ENCODE peak calls at places on chromosomes 11 and 22, in six cellular contexts. O, A, S, G, Y and E are unnamed samples.

GRCh38 chr11:13327421-13327820 is 49.8 kb downstream of the BMAL1 start:
- DNase-seq in S (no peak), Y (peak), G (no peak), O (no peak), A (no peak), E (no peak)

GRCh38 chr11:113615773-113616172 is 90.3 kb downstream of the TMPRSS5 start:
- DNase-seq in G (no peak), O (no peak), S (no peak), Y (no peak), A (no peak), E (no peak)

GRCh38 chr11:66637557-66638176 is 836 bp upstream of the RBM4 start:
- DNase-seq in O (no peak), G (no peak), A (no peak), Y (no peak), S (no peak), E (no peak)

GRCh38 chr11:35583126-35583525 is 35.1 kb upstream of the FJX1 start:
- DNase-seq in S (no peak), A (peak), G (no peak), Y (no peak), O (no peak), E (no peak)

GRCh38 chr11:33478111-33478573 is 221.0 kb downstream of the HIPK3 start:
- DNase-seq in Y (peak), O (no peak), S (peak), G (no peak), A (no peak), E (peak)

GRCh38 chr22:49768077-49768476 is 59.6 kb downstream of the BRD1 start:
- DNase-seq in G (no peak), Y (no peak), S (no peak), O (no peak), A (no peak), E (peak)

GRCh38 chr11:114846040-114846791 is 167.9 kb downstream of the NXPE2 start:
- DNase-seq in O (peak), Y (no peak), S (no peak), G (peak), A (peak), E (no peak)

GRCh38 chr11:78735711-78736110 is 161.0 kb upstream of the NARS2 start:
- DNase-seq in S (no peak), O (no peak), G (no peak), Y (no peak), A (no peak), E (no peak)

GRCh38 chr11:120180571-120181445 is 30.0 kb upstream of the OAF start:
- DNase-seq in A (peak), S (peak), G (no peak), Y (no peak), O (no peak), E (peak)

GRCh38 chr22:19352217-19352616 is 60.7 kb upstream of the CLTCL1 start:
- DNase-seq in Y (no peak), S (no peak), A (no peak), G (no peak), O (no peak), E (peak)

GRCh38 chr11:128026596-128026995 is 560.8 kb downstream of the ETS1 start:
- DNase-seq in Y (no peak), S (no peak), G (no peak), A (peak), O (no peak), E (peak)

GRCh38 chr11:19957301-19957985 is 202.8 kb downstream of the DBX1 start:
- DNase-seq in Y (no peak), O (no peak), A (no peak), S (no peak), G (no peak), E (no peak)

GRCh38 chr11:73463359-73463758 is 87.2 kb downstream of the RELT start:
- DNase-seq in O (no peak), G (no peak), S (no peak), Y (no peak), A (peak), E (no peak)

GRCh38 chr11:5362017-5362625 is 10.8 kb downstream of the OR51B6 start:
- DNase-seq in G (no peak), Y (no peak), O (no peak), S (no peak), A (no peak), E (no peak)

GRCh38 chr11:124656759-124657627 is 16.5 kb downstream of the SIAE start:
- DNase-seq in Y (peak), O (no peak), A (peak), G (no peak), S (no peak), E (no peak)

GRCh38 chr11:2824851-2825250 is 60.7 kb downstream of the CDKN1C start:
- DNase-seq in S (peak), O (peak), G (no peak), Y (no peak), A (no peak), E (no peak)

GRCh38 chr22:38755911-38756532 is at the start of gene SUN2:
- DNase-seq in S (peak), A (peak), O (peak), G (peak), Y (no peak), E (peak)

GRCh38 chr22:30250713-30251267 is 4.2 kb upstream of the LIF start:
- DNase-seq in Y (no peak), O (no peak), S (no peak), A (peak), G (no peak), E (no peak)

GRCh38 chr11:9951714-9952275 is 287.9 kb downstream of the SWAP70 start:
- DNase-seq in S (no peak), Y (no peak), O (no peak), G (no peak), A (no peak), E (no peak)

GRCh38 chr11:82797595-82797971 is 63.9 kb upstream of the FAM181B start:
- DNase-seq in A (no peak), S (no peak), O (no peak), G (no peak), Y (no peak), E (no peak)

GRCh38 chr11:12017865-12018453 is 9.5 kb upstream of the DKK3 start:
- DNase-seq in Y (no peak), O (peak), A (no peak), S (no peak), G (no peak), E (no peak)

GRCh38 chr11:60838132-60838531 is 3.8 kb upstream of the CCDC86 start:
- DNase-seq in Y (no peak), O (no peak), A (no peak), G (no peak), S (no peak), E (no peak)

GRCh38 chr22:42929838-42930155 is 72.7 kb upstream of the ARFGAP3 start:
- DNase-seq in Y (no peak), G (no peak), A (no peak), S (no peak), O (no peak), E (no peak)

GRCh38 chr11:125141686-125142535 is 22.6 kb upstream of the PKNOX2 start:
- DNase-seq in Y (no peak), S (peak), O (peak), A (peak), G (peak), E (no peak)